ENCODE peak calls at places on chromosomes 7 and 10, in ten cellular contexts. I, X, F, T, A, R, B, L, D and O are unnamed samples.

GRCh38 chr7:145957160-145957890 is 159.3 kb upstream of the CNTNAP2 start:
- DNase-seq in B (no peak), T (no peak), L (no peak), X (no peak), F (no peak), I (no peak), D (no peak), A (no peak), R (peak; percentile 52), O (no peak)

GRCh38 chr7:47648301-47648900 is 66.5 kb upstream of the TNS3 start:
- DNase-seq in T (no peak), F (peak; percentile 68), I (no peak), R (no peak), X (no peak), D (no peak), A (no peak), L (no peak), B (peak; percentile 75), O (no peak)

GRCh38 chr7:30308392-30308791 is 24.0 kb downstream of the ZNRF2 start:
- DNase-seq in I (no peak), T (no peak), R (peak; percentile 43), F (no peak), L (no peak), B (no peak), D (peak; percentile 26), X (no peak), A (no peak), O (peak; percentile 10)

GRCh38 chr7:47536705-47537611 is 45.0 kb downstream of the TNS3 start:
- DNase-seq in F (peak; percentile 88), T (peak; percentile 77), L (no peak), I (no peak), D (no peak), A (peak; percentile 75), R (no peak), X (peak; percentile 81), B (no peak), O (peak; percentile 87)

GRCh38 chr7:2519119-2519930 is at the start of gene LFNG:
- DNase-seq in I (peak; percentile 81), L (peak; percentile 87), T (peak; percentile 78), D (peak; percentile 89), X (peak; percentile 94), B (peak; percentile 73), A (peak; percentile 88), F (peak; percentile 68), R (peak; percentile 68), O (peak; percentile 94)

GRCh38 chr7:134458341-134458805 is 527 bp downstream of the AKR1B1 start:
- DNase-seq in I (peak; percentile 18), B (no peak), L (peak; percentile 62), T (no peak), A (peak; percentile 62), D (peak; percentile 72), R (peak; percentile 87), X (peak; percentile 78), F (peak; percentile 48), O (peak; percentile 78)

GRCh38 chr7:105677395-105677701 is 96.1 kb upstream of the EFCAB10 start:
- DNase-seq in T (no peak), R (no peak), A (no peak), D (no peak), F (no peak), X (no peak), L (no peak), I (peak; percentile 11), B (no peak), O (no peak)

GRCh38 chr7:134766779-134767566 is 12.5 kb upstream of the CALD1 start:
- DNase-seq in I (no peak), L (no peak), T (no peak), R (no peak), X (no peak), A (no peak), B (no peak), D (peak; percentile 81), F (peak; percentile 83), O (peak; percentile 66)

GRCh38 chr10:68330852-68331454 is 911 bp upstream of the HNRNPH3 start:
- DNase-seq in T (peak; percentile 60), D (peak; percentile 41), R (no peak), F (peak; percentile 51), B (no peak), I (peak; percentile 6), A (peak; percentile 36), X (no peak), L (peak; percentile 21), O (peak; percentile 71)

GRCh38 chr7:100370746-100371145 is 2.5 kb upstream of the PILRA start:
- DNase-seq in R (no peak), B (no peak), A (no peak), I (no peak), X (peak; percentile 21), T (no peak), F (no peak), D (no peak), L (no peak), O (no peak)

GRCh38 chr7:25951414-25952276 is 200.4 kb upstream of the NFE2L3 start:
- DNase-seq in I (no peak), D (no peak), A (no peak), L (no peak), B (no peak), X (no peak), F (no peak), R (peak; percentile 25), T (no peak), O (peak; percentile 49)

GRCh38 chr7:132193898-132194297 is 382.4 kb downstream of the PLXNA4 start:
- DNase-seq in T (no peak), R (no peak), A (no peak), D (no peak), F (no peak), L (no peak), X (no peak), B (no peak), I (no peak), O (no peak)

GRCh38 chr7:132190683-132191082 is 385.6 kb downstream of the PLXNA4 start:
- DNase-seq in F (no peak), D (no peak), A (no peak), T (no peak), R (no peak), X (no peak), B (no peak), L (no peak), I (no peak), O (no peak)

GRCh38 chr7:132189881-132190280 is 386.4 kb downstream of the PLXNA4 start:
- DNase-seq in D (no peak), I (no peak), L (no peak), T (no peak), B (no peak), F (no peak), X (no peak), A (no peak), R (no peak), O (no peak)

GRCh38 chr7:132191418-132191817 is 384.9 kb downstream of the PLXNA4 start:
- DNase-seq in D (no peak), X (no peak), B (no peak), L (no peak), I (no peak), A (no peak), F (peak; percentile 67), T (no peak), R (no peak), O (no peak)

DNA sequence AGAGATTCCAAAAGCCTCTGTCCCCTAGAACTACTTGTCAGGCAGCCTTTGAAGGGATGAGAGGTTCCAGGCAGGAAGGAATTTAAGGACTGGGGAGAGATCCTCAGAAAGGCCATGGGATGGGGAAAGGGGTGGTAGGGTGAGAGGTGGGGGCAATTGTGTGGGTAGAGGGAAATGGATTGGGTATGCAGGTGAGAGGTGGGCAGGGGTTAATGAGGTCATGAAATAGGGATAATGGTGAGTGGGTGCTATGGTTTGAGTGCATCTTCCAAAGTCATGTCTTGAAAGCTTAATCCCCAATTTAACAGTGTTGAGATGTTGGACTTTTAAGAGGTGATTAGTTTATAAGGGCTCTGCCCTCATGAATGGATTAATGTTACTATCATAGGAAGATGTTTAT is 383.5 kb downstream of the PLXNA4 start:
- DNase-seq in B (no peak), D (no peak), T (no peak), I (no peak), A (no peak), X (no peak), F (no peak), L (no peak), R (no peak), O (no peak)
- H3K4me3 ChIP-seq in B (no peak overlapping the region), D (no peak overlapping the region), T (no peak overlapping the region), I (no peak overlapping the region), A (no peak overlapping the region), X (no peak overlapping the region), F (no peak overlapping the region), L (no peak overlapping the region), R (no peak overlapping the region), O (no peak overlapping the region)

GRCh38 chr10:79234391-79235318 is 112.6 kb upstream of the PPIF start:
- DNase-seq in R (no peak), T (no peak), I (no peak), D (no peak), L (no peak), A (no peak), B (no peak), X (no peak), F (no peak), O (peak; percentile 49)
- H3K4me3 ChIP-seq in R (no peak overlapping the region), T (no peak overlapping the region), I (no peak overlapping the region), D (no peak overlapping the region), L (no peak overlapping the region), A (no peak overlapping the region), B (no peak overlapping the region), X (no peak overlapping the region), F (no peak overlapping the region), O (no peak overlapping the region)

GRCh38 chr10:12193193-12193592 is 2.5 kb downstream of the NUDT5 start:
- DNase-seq in A (no peak), R (no peak), I (no peak), B (peak; percentile 39), T (no peak), L (no peak), F (peak; percentile 56), D (no peak), X (no peak), O (peak; percentile 72)
- H3K4me3 ChIP-seq in A (no peak overlapping the region), R (no peak overlapping the region), I (no peak overlapping the region), B (no peak overlapping the region), T (no peak overlapping the region), L (no peak overlapping the region), F (no peak overlapping the region), D (no peak overlapping the region), X (no peak overlapping the region), O (peak overlapping the region; percentile 99)

GRCh38 chr10:132509506-132510173 is 27.9 kb upstream of the INPP5A start:
- DNase-seq in L (no peak), I (no peak), X (no peak), D (no peak), F (no peak), R (no peak), B (no peak), T (no peak), A (no peak), O (no peak)

GRCh38 chr10:132510174-132510611 is 27.4 kb upstream of the INPP5A start:
- DNase-seq in X (no peak), L (no peak), I (no peak), B (no peak), R (no peak), A (no peak), F (no peak), T (no peak), D (no peak), O (no peak)

GRCh38 chr10:132511092-132511491 is 26.5 kb upstream of the INPP5A start:
- DNase-seq in T (no peak), F (no peak), X (no peak), B (no peak), A (no peak), L (no peak), D (peak; percentile 70), I (peak; percentile 12), R (no peak), O (no peak)

GRCh38 chr10:132512693-132513345 is 24.8 kb upstream of the INPP5A start:
- DNase-seq in A (no peak), D (no peak), I (no peak), L (no peak), T (no peak), B (no peak), R (no peak), X (no peak), F (no peak), O (no peak)

GRCh38 chr10:132511692-132512442 is 25.7 kb upstream of the INPP5A start:
- DNase-seq in L (no peak), D (no peak), I (no peak), B (no peak), T (peak; percentile 82), A (no peak), X (no peak), R (no peak), F (peak; percentile 82), O (no peak)
- H3K4me3 ChIP-seq in L (no peak overlapping the region), D (peak overlapping the region; percentile 36), I (no peak overlapping the region), B (no peak overlapping the region), T (no peak overlapping the region), A (no peak overlapping the region), X (no peak overlapping the region), R (peak overlapping the region; percentile 31), F (no peak overlapping the region), O (no peak overlapping the region)